ENCODE peak calls at places on chromosomes 7 and 10, in eight cellular contexts. E, C, W, V, L, O, T and Y are unnamed samples.

GRCh38 chr7:143936087-143937009 is 1.3 kb downstream of the OR2F2 start:
- DNase-seq in W (no peak), L (no peak), O (peak), T (no peak), V (no peak), E (no peak), C (peak), Y (no peak)

GRCh38 chr7:44058759-44059218 is 6.6 kb downstream of the PGAM2 start:
- DNase-seq in W (peak), E (no peak), T (no peak), L (no peak), C (no peak), V (no peak), O (no peak), Y (peak)

GRCh38 chr10:63114031-63114814 is 18.9 kb upstream of the NRBF2 start:
- DNase-seq in V (peak), W (peak), O (peak), E (no peak), C (peak), L (peak), T (no peak), Y (peak)

GRCh38 chr10:112374724-112375541 is 1.0 kb downstream of the ACSL5 start:
- DNase-seq in O (no peak), W (no peak), E (no peak), L (peak), V (no peak), C (no peak), T (no peak), Y (no peak)

GRCh38 chr7:74063223-74063641 is 20.4 kb upstream of the LIMK1 start:
- DNase-seq in T (no peak), O (no peak), C (no peak), E (no peak), L (no peak), V (no peak), W (no peak), Y (peak)

GRCh38 chr10:47060993-47061500 is 149.8 kb downstream of the PTPN20 start:
- DNase-seq in E (no peak), L (no peak), W (no peak), O (no peak), T (no peak), V (no peak), C (no peak), Y (no peak)

GRCh38 chr7:87218941-87219544 is 489 bp downstream of the TMEM243 start:
- DNase-seq in E (no peak), T (peak), L (peak), C (peak), O (no peak), V (peak), W (no peak), Y (peak)

GRCh38 chr10:73262105-73262730 is 9.8 kb upstream of the MRPS16 start:
- DNase-seq in C (peak), V (no peak), E (peak), O (no peak), T (no peak), W (no peak), L (no peak), Y (no peak)

GRCh38 chr10:17729630-17730029 is 22.4 kb upstream of the TMEM236 start:
- DNase-seq in L (no peak), W (no peak), V (no peak), T (no peak), O (no peak), E (no peak), C (no peak), Y (no peak)

GRCh38 chr7:14275346-14275745 is 285.9 kb upstream of the ETV1 start:
- DNase-seq in L (no peak), C (no peak), W (no peak), V (no peak), E (no peak), O (no peak), T (no peak), Y (no peak)

GRCh38 chr7:30074422-30075030 is 46.3 kb downstream of the PLEKHA8 start:
- DNase-seq in E (peak), V (no peak), L (no peak), C (peak), O (no peak), T (no peak), W (no peak), Y (no peak)

GRCh38 chr10:48459270-48460147 is 145.4 kb downstream of the ARHGAP22 start:
- DNase-seq in L (no peak), V (no peak), O (no peak), W (peak), C (no peak), T (no peak), E (no peak), Y (peak)

GRCh38 chr10:114285961-114286441 is 46.9 kb downstream of the VWA2 start:
- DNase-seq in E (no peak), C (no peak), V (no peak), L (no peak), O (no peak), T (no peak), W (no peak), Y (peak)

GRCh38 chr7:69638674-69639073 is 40.4 kb downstream of the AUTS2 start:
- DNase-seq in W (no peak), O (no peak), E (no peak), C (no peak), T (no peak), V (no peak), L (no peak), Y (no peak)

GRCh38 chr10:13852872-13853271 is 266.1 kb downstream of the PRPF18 start:
- DNase-seq in W (no peak), L (no peak), T (no peak), C (no peak), E (no peak), O (no peak), V (no peak), Y (no peak)

GRCh38 chr10:46539596-46540411 is 16.7 kb downstream of the GPRIN2 start:
- DNase-seq in O (no peak), E (no peak), C (no peak), V (no peak), W (peak), T (no peak), L (peak), Y (peak)

GRCh38 chr7:87414400-87415188 is 60.9 kb downstream of the ABCB4 start:
- DNase-seq in T (no peak), W (no peak), O (peak), C (no peak), L (no peak), E (no peak), V (no peak), Y (no peak)

GRCh38 chr10:61904711-61905445 is 3.4 kb downstream of the ARID5B start:
- DNase-seq in E (peak), L (peak), V (no peak), T (no peak), C (peak), O (no peak), W (no peak), Y (no peak)

GRCh38 chr10:31804416-31804815 is 124.2 kb downstream of the ARHGAP12 start:
- DNase-seq in O (peak), W (no peak), E (no peak), T (no peak), C (no peak), L (no peak), V (no peak), Y (no peak)

GRCh38 chr10:2296179-2296578 is 558.9 kb upstream of the ADARB2 start:
- DNase-seq in V (no peak), T (no peak), E (no peak), O (no peak), W (no peak), C (no peak), L (no peak), Y (no peak)

GRCh38 chr7:75017832-75018231 is 53.3 kb downstream of the CASTOR2 start:
- DNase-seq in V (no peak), L (no peak), O (no peak), E (no peak), T (no peak), W (no peak), C (no peak), Y (no peak)

GRCh38 chr10:7545256-7545655 is 121.5 kb downstream of the ITIH5 start:
- DNase-seq in O (no peak), L (no peak), V (no peak), C (no peak), E (no peak), T (no peak), W (no peak), Y (no peak)

DNA sequence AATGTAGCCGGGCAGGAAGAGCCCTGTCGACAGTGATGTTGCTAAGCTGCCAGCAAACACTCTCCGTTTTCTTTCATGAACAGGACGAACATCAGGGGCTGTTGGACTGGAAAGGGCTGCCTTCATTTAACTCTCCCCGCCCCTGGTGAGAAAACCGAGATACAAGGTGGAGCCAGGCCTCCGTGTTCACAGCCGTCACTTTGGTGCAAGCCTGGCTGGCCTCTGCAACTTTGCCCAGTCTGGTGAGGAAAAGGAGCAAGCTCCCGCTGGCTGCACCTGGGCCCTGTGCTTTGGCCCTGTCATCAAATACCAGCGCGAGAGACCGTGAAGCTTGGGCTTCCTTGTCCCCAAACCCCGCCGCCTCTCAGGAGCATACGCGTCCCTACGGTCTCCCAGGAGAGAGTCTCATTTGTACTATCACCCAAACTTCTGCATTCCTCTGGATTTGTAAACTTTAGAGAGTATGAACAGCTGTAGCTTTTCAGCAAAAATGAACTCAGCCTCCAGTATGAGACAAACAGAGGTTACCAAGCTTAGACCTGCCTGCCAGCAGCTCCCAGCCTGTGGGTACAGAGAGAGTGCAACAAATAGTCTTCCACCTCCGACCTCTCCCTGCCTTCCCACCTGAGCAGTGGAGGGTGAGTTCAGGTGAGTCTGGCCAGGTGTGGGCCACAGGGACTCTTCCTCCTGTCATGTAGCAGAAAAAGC is 445.3 kb upstream of the MGMT start:
- DNase-seq in V (peak), L (no peak), O (no peak), W (no peak), T (no peak), C (no peak), E (no peak), Y (no peak)
- H3K4me3 ChIP-seq in V (no peak), L (no peak), O (no peak), W (no peak), T (no peak), C (no peak), E (no peak), Y (no peak)

GRCh38 chr10:130800281-130800680 is 511.2 kb downstream of the TCERG1L start:
- DNase-seq in L (no peak), C (no peak), V (no peak), E (no peak), O (no peak), T (no peak), W (no peak), Y (no peak)
- H3K4me3 ChIP-seq in L (no peak), C (no peak), V (no peak), E (no peak), O (no peak), T (no peak), W (no peak), Y (no peak)

GRCh38 chr10:96697026-96697425 is 23.3 kb downstream of the PIK3AP1 start:
- DNase-seq in C (no peak), W (no peak), V (no peak), E (no peak), T (no peak), L (no peak), O (no peak), Y (no peak)

GRCh38 chr10:96695366-96695765 is 24.9 kb downstream of the PIK3AP1 start:
- DNase-seq in E (no peak), W (no peak), V (no peak), T (no peak), O (no peak), C (no peak), L (no peak), Y (no peak)

GRCh38 chr10:96699613-96700012 is 20.7 kb downstream of the PIK3AP1 start:
- DNase-seq in V (no peak), C (no peak), T (no peak), O (no peak), E (no peak), L (no peak), W (no peak), Y (no peak)

GRCh38 chr10:96695975-96696634 is 24.2 kb downstream of the PIK3AP1 start:
- DNase-seq in V (no peak), C (no peak), L (no peak), W (no peak), E (no peak), O (no peak), T (no peak), Y (no peak)

GRCh38 chr10:96697438-96697837 is 22.9 kb downstream of the PIK3AP1 start:
- DNase-seq in C (no peak), O (no peak), L (no peak), T (no peak), W (no peak), E (no peak), V (no peak), Y (no peak)
- H3K4me3 ChIP-seq in C (no peak), O (no peak), L (no peak), T (no peak), W (no peak), E (no peak), V (no peak), Y (no peak)

DNA sequence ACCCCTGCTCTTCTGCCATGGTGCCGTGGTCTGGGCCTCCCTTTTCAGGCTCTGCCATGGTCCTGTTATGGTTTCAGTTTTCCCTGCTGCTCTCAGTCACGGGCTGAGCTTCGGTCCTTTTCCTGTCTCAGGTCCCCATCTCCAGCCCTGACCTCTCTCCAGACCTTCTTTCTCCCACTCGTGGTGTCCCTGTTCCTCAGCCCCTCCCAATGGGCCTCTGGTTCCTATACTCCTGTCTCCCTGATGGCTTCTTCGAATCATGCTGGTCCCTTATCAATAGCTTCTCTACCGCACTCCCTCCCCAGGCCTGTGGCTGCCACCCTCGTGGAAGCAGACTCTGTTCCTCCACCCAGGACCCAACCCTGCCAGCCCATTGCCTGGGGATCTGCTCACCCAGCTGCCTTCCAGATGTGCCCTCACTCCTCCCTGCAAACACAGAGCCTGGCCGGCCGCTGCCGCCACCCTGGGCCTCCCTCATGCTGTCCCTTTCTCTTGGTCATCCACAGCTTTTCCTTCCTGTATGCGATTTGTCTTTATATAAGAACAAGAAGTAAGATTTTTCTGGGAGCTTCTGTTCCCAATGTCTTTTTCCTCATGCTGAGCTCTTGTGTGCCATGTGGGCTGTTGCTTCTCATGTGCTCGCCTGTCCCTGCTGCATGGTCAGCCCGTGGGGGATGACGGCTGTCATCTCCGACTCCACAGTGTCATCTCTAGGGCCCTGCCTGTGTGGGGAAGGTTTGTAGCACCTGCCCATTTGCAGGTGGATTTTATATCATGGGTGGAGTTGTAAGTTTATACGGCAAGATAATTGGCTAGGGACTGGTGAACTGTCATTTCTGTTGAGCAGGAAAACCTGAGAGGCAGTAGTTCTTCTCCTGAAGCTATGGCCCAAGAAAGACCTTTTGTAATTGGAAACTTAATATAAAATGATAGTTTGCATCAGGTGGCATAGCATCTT is 126.7 kb downstream of the NT5C2 start:
- DNase-seq in W (no peak), E (no peak), L (no peak), T (no peak), C (no peak), V (no peak), O (no peak), Y (no peak)
- H3K4me3 ChIP-seq in W (no peak), E (no peak), L (no peak), T (no peak), C (no peak), V (no peak), O (no peak), Y (no peak)

DNA sequence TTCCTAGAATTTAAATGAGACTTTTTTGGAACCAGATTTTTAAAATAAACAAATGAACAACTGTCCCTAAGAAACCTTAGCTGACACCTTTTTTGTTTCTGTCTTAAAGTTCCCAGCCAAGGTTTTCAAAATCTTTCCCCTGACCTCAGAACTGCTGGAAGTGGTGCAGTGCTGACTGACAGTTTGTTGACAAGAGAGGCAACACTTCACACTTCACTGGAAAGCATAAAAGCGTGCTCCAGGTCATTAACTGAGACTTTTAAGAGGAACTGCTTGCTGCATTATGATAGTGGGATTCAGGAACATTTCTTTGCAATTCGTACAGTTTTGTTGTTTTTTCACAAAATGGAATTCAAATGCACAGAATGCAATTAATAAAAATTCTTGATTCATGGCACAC is 36.2 kb downstream of the SYPL1 start:
- DNase-seq in T (no peak), E (no peak), O (no peak), W (no peak), L (no peak), C (no peak), V (no peak), Y (no peak)
- H3K4me3 ChIP-seq in T (no peak), E (no peak), O (no peak), W (no peak), L (no peak), C (no peak), V (no peak), Y (no peak)

GRCh38 chr10:102508506-102508905 is 4.7 kb downstream of the SUFU start:
- DNase-seq in W (no peak), E (no peak), C (no peak), T (no peak), L (no peak), O (no peak), V (no peak), Y (no peak)

GRCh38 chr10:102515724-102516123 is 12.0 kb downstream of the SUFU start:
- DNase-seq in O (no peak), V (no peak), C (no peak), W (no peak), T (no peak), L (no peak), E (no peak), Y (no peak)

GRCh38 chr10:102514487-102515311 is 10.9 kb downstream of the SUFU start:
- DNase-seq in L (no peak), V (no peak), O (no peak), T (no peak), C (no peak), E (no peak), W (no peak), Y (no peak)

GRCh38 chr10:102509387-102509786 is 5.6 kb downstream of the SUFU start:
- DNase-seq in T (no peak), C (peak), V (no peak), W (no peak), E (no peak), O (peak), L (no peak), Y (no peak)

GRCh38 chr10:102511562-102512274 is 7.9 kb downstream of the SUFU start:
- DNase-seq in W (no peak), V (no peak), T (no peak), O (no peak), L (no peak), E (no peak), C (no peak), Y (no peak)
- H3K4me3 ChIP-seq in W (no peak), V (no peak), T (no peak), O (no peak), L (no peak), E (no peak), C (no peak), Y (no peak)

DNA sequence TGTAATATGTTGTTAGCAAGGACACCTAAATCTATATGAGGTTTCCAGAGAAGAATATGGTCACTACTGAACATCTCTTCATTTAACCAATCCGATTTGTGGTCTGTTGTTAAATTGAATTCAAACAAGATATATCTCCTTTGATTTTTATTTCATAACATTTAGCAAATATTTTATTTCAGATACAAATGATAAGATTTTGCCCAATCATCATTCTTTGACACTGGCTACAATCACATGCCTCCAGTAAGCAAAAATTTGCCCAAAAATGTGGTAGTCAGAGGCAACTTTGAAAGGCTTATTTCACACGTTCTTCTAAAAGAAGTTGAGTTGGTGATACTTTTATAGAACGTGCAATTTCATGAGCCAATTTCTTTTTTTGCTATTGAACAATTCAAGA is 44.7 kb upstream of the AGMO start:
- DNase-seq in E (no peak), L (no peak), T (no peak), O (no peak), C (no peak), W (no peak), V (no peak), Y (no peak)
- H3K4me3 ChIP-seq in E (no peak), L (no peak), T (no peak), O (no peak), C (no peak), W (no peak), V (no peak), Y (no peak)

DNA sequence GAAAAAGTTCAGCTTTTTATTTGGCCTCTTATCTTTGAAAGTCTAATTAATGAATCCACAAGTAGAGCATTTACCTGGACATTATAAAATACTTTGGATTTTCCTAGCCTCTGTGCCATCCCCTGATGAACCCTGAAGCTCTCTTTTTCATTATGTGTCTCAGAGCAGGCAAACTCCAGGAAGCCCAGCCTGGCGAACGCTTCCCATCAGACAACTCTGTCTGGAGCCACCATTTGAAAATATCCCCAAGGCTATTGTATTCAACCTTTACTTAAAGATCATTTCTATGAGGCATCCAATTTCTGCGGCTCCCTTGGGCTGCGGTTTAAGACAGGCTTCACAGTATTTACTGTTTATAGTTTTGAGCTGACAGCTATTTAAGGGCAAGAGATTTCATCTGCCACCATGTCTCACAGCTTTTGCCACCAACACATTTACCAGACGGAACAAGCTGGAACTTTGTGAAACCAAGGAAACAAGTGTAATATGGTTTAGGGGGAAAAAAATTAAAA is 257.2 kb upstream of the GLI3 start:
- DNase-seq in V (no peak), C (peak), T (no peak), L (no peak), O (no peak), E (no peak), W (no peak), Y (no peak)
- H3K4me3 ChIP-seq in V (no peak), C (no peak), T (no peak), L (peak), O (no peak), E (no peak), W (peak), Y (no peak)